ENCODE peak calls at places on chromosomes 16 and 17, in five cellular contexts. A is hepatocyte, M is psoas muscle, R is GM13977, I is neural progenitor cell. G is an unnamed sample.

GRCh38 chr17:43579570-43580140 is 33.5 kb upstream of the ETV4 start:
- DNase-seq in A (peak; percentile 57), M (no peak), R (no peak), I (no peak), G (no peak)

GRCh38 chr16:67713647-67714273 is 5.4 kb downstream of the GFOD2 start:
- DNase-seq in A (no peak), M (no peak), R (no peak), I (no peak), G (peak; percentile 14)

GRCh38 chr17:18191967-18192366 is 8.3 kb downstream of the ALKBH5 start:
- DNase-seq in A (no peak), M (no peak), R (no peak), I (no peak), G (no peak)

GRCh38 chr16:5639531-5639930 is 541.9 kb upstream of the EEF2KMT start:
- DNase-seq in A (no peak), M (no peak), R (no peak), I (no peak), G (no peak)

GRCh38 chr17:52084176-52084575 is 74.3 kb downstream of the CA10 start:
- DNase-seq in A (no peak), M (no peak), R (no peak), I (no peak), G (no peak)

GRCh38 chr17:7557825-7558543 is 566 bp upstream of the TNFSF13 start:
- DNase-seq in A (peak; percentile 81), M (peak; percentile 82), R (peak; percentile 65), I (peak; percentile 71), G (peak; percentile 87)

GRCh38 chr17:62871291-62871690 is 63.2 kb upstream of the MARCHF10 start:
- DNase-seq in A (no peak), M (no peak), R (no peak), I (peak; percentile 13), G (no peak)

GRCh38 chr17:61399131-61400057 is at the start of gene TBX2:
- DNase-seq in A (peak; percentile 87), M (peak; percentile 64), R (no peak), I (peak; percentile 67), G (peak; percentile 78)

GRCh38 chr16:31452631-31453106 is 6.6 kb upstream of the ARMC5 start:
- DNase-seq in A (no peak), M (no peak), R (no peak), I (no peak), G (no peak)

GRCh38 chr16:31453255-31454204 is 5.8 kb upstream of the ARMC5 start:
- DNase-seq in A (peak; percentile 49), M (peak; percentile 77), R (no peak), I (peak; percentile 48), G (no peak)

GRCh38 chr16:31458073-31458834 is 1.0 kb upstream of the ARMC5 start:
- DNase-seq in A (peak; percentile 76), M (peak; percentile 68), R (peak; percentile 71), I (peak; percentile 69), G (peak; percentile 73)

GRCh38 chr16:31456988-31457360 is 2.3 kb upstream of the ARMC5 start:
- DNase-seq in A (no peak), M (no peak), R (no peak), I (no peak), G (no peak)

GRCh38 chr16:31455601-31456314 is 3.5 kb upstream of the ARMC5 start:
- DNase-seq in A (no peak), M (no peak), R (no peak), I (peak; percentile 51), G (no peak)
- TF ChIP-seq CTCF in A (peak; percentile 18), M (peak; percentile 9), R (peak; percentile 52), I (peak; percentile 57), G (peak; percentile 27)

GRCh38 chr17:82914375-82914774 is 74.6 kb upstream of the ZNF750 start:
- DNase-seq in A (no peak), M (peak; percentile 48), R (no peak), I (no peak), G (no peak)
- TF ChIP-seq CTCF in A (no peak), M (peak; percentile 44), R (peak; percentile 32), I (no peak), G (no peak)

GRCh38 chr17:38749222-38750043 is 1.3 kb upstream of the PCGF2 start:
- DNase-seq in A (peak; percentile 74), M (peak; percentile 91), R (no peak), I (peak; percentile 90), G (peak; percentile 90)
- TF ChIP-seq CTCF in A (no peak), M (no peak), R (peak; percentile 2), I (no peak), G (no peak)

GRCh38 chr16:359067-359763 is 6.7 kb upstream of the AXIN1 start:
- DNase-seq in A (no peak), M (peak; percentile 7), R (no peak), I (no peak), G (peak; percentile 47)
- TF ChIP-seq CTCF in A (no peak), M (no peak), R (no peak), I (no peak), G (no peak)

G was measured in right lobe of liver.